ENCODE peak calls at places on chromosomes 6 and 20, in nine cellular contexts. R, D, Z, P, A, W, V, H and I are unnamed samples.

GRCh38 chr20:57790176-57790575 is 80.4 kb upstream of the PMEPA1 start:
- DNase-seq in R (no peak), D (no peak), Z (no peak), P (no peak), A (no peak), W (no peak), V (no peak), H (no peak), I (no peak)

GRCh38 chr20:59806578-59806975 is 126.9 kb downstream of the SYCP2 start:
- DNase-seq in R (no peak), D (no peak), Z (no peak), P (no peak), A (no peak), W (no peak), V (no peak), H (no peak), I (no peak)

GRCh38 chr20:50722466-50723155 is 8.8 kb upstream of the PARD6B start:
- DNase-seq in R (no peak), D (no peak), Z (no peak), P (no peak), A (no peak), W (no peak), V (no peak), H (no peak), I (no peak)

GRCh38 chr6:170074435-170074834 is 216.4 kb downstream of the DLL1 start:
- DNase-seq in R (no peak), D (no peak), Z (no peak), P (no peak), A (no peak), W (no peak), V (no peak), H (no peak), I (no peak)

GRCh38 chr6:139442188-139442625 is 67.8 kb upstream of the CITED2 start:
- DNase-seq in R (no peak), D (no peak), Z (no peak), P (no peak), A (no peak), W (no peak), V (no peak), H (no peak), I (no peak)

GRCh38 chr6:12538881-12539357 is 177.6 kb upstream of the PHACTR1 start:
- DNase-seq in R (peak), D (no peak), Z (no peak), P (no peak), A (no peak), W (no peak), V (peak), H (peak), I (no peak)

GRCh38 chr6:26501482-26501986 is 1.4 kb downstream of the BTN1A1 start:
- DNase-seq in R (no peak), D (no peak), Z (no peak), P (no peak), A (no peak), W (peak), V (peak), H (peak), I (peak)

GRCh38 chr20:63095718-63096654 is 89.2 kb upstream of the BHLHE23 start:
- DNase-seq in R (no peak), D (peak), Z (no peak), P (no peak), A (no peak), W (no peak), V (no peak), H (no peak), I (no peak)

GRCh38 chr6:71347119-71347518 is 58.5 kb downstream of the OGFRL1 start:
- DNase-seq in R (no peak), D (no peak), Z (no peak), P (no peak), A (no peak), W (no peak), V (no peak), H (no peak), I (no peak)

GRCh38 chr6:62150048-62150663 is 135.9 kb downstream of the KHDRBS2 start:
- DNase-seq in R (peak), D (no peak), Z (peak), P (peak), A (no peak), W (peak), V (no peak), H (no peak), I (peak)

GRCh38 chr6:150567823-150568383 is 31.8 kb upstream of the PLEKHG1 start:
- DNase-seq in R (no peak), D (no peak), Z (no peak), P (no peak), A (no peak), W (no peak), V (no peak), H (no peak), I (peak)

GRCh38 chr20:31872406-31872805 is 2.0 kb downstream of the TTLL9 start:
- DNase-seq in R (no peak), D (no peak), Z (no peak), P (no peak), A (no peak), W (no peak), V (no peak), H (no peak), I (no peak)

GRCh38 chr6:16055852-16056251 is 73.0 kb upstream of the MYLIP start:
- DNase-seq in R (no peak), D (no peak), Z (no peak), P (peak), A (no peak), W (no peak), V (no peak), H (no peak), I (peak)

GRCh38 chr20:59829415-59830106 is 103.9 kb downstream of the SYCP2 start:
- DNase-seq in R (no peak), D (no peak), Z (no peak), P (no peak), A (no peak), W (peak), V (no peak), H (no peak), I (no peak)

GRCh38 chr6:16482702-16483314 is 244.4 kb downstream of the GMPR start:
- DNase-seq in R (no peak), D (no peak), Z (no peak), P (no peak), A (no peak), W (no peak), V (no peak), H (no peak), I (no peak)

GRCh38 chr6:118648866-118649554 is 2.4 kb downstream of the CEP85L start:
- DNase-seq in R (no peak), D (no peak), Z (no peak), P (no peak), A (no peak), W (no peak), V (no peak), H (no peak), I (peak)

GRCh38 chr20:962223-962622 is 39.9 kb downstream of the RSPO4 start:
- DNase-seq in R (no peak), D (no peak), Z (no peak), P (no peak), A (no peak), W (no peak), V (no peak), H (no peak), I (no peak)

GRCh38 chr6:170271771-170272314 is 19.0 kb downstream of the DLL1 start:
- DNase-seq in R (no peak), D (peak), Z (no peak), P (no peak), A (no peak), W (no peak), V (no peak), H (no peak), I (no peak)

GRCh38 chr6:118705799-118706481 is 54.5 kb upstream of the CEP85L start:
- DNase-seq in R (peak), D (no peak), Z (no peak), P (peak), A (peak), W (peak), V (no peak), H (peak), I (peak)

GRCh38 chr20:51220293-51220706 is 197.4 kb upstream of the KCNG1 start:
- DNase-seq in R (peak), D (peak), Z (no peak), P (peak), A (no peak), W (peak), V (peak), H (no peak), I (peak)

GRCh38 chr6:122995930-122996796 is at the start of gene CLVS2:
- DNase-seq in R (peak), D (no peak), Z (no peak), P (no peak), A (no peak), W (peak), V (peak), H (peak), I (peak)

GRCh38 chr6:2396856-2397640 is 151.6 kb upstream of the GMDS start:
- DNase-seq in R (peak), D (no peak), Z (no peak), P (peak), A (peak), W (peak), V (peak), H (peak), I (peak)

GRCh38 chr6:49676671-49677281 is 36.6 kb downstream of the CRISP2 start:
- DNase-seq in R (peak), D (no peak), Z (no peak), P (peak), A (no peak), W (no peak), V (no peak), H (peak), I (peak)

GRCh38 chr6:156963712-156964700 is 186.8 kb downstream of the ARID1B start:
- DNase-seq in R (peak), D (no peak), Z (no peak), P (peak), A (no peak), W (peak), V (peak), H (peak), I (peak)